ENCODE peak calls at places on chromosomes 11 and 22, in six cellular contexts. One of them, this sample, is unnamed.
A peak's percentile ranks its signal among the peaks of the same experiment; 100 is the strongest.

GRCh38 chr11:133530501-133530835 is 1.8 kb downstream of the OPCML start:
- DNase-seq in IMR-90: no peak
- DNase-seq in heart left ventricle: no peak
- DNase-seq in adrenal gland: no peak
- DNase-seq in uterus: no peak
- DNase-seq in suprapubic skin: no peak
- DNase-seq in this sample: no peak

GRCh38 chr11:130644187-130644586 is 195.7 kb downstream of the ADAMTS15 start:
- DNase-seq in IMR-90: no peak
- DNase-seq in heart left ventricle: no peak
- DNase-seq in adrenal gland: no peak
- DNase-seq in uterus: no peak
- DNase-seq in suprapubic skin: no peak
- DNase-seq in this sample: no peak

GRCh38 chr11:70522613-70523311 is 124.4 kb downstream of the CTTN start:
- DNase-seq in IMR-90: no peak
- DNase-seq in heart left ventricle: peak; percentile 34
- DNase-seq in adrenal gland: no peak
- DNase-seq in uterus: no peak
- DNase-seq in suprapubic skin: no peak
- DNase-seq in this sample: no peak

GRCh38 chr11:70805243-70805642 is 406.9 kb downstream of the CTTN start:
- DNase-seq in IMR-90: no peak
- DNase-seq in heart left ventricle: peak; percentile 32
- DNase-seq in adrenal gland: no peak
- DNase-seq in uterus: no peak
- DNase-seq in suprapubic skin: no peak
- DNase-seq in this sample: no peak

GRCh38 chr22:24420977-24421343 is 6.4 kb upstream of the ADORA2A start:
- DNase-seq in IMR-90: no peak
- DNase-seq in heart left ventricle: no peak
- DNase-seq in adrenal gland: no peak
- DNase-seq in uterus: no peak
- DNase-seq in suprapubic skin: no peak
- DNase-seq in this sample: no peak

GRCh38 chr11:10405858-10406592 is 49.0 kb upstream of the AMPD3 start:
- DNase-seq in IMR-90: peak; percentile 92
- DNase-seq in heart left ventricle: no peak
- DNase-seq in adrenal gland: peak; percentile 76
- DNase-seq in uterus: peak; percentile 84
- DNase-seq in suprapubic skin: no peak
- DNase-seq in this sample: peak; percentile 65

GRCh38 chr11:57414612-57415212 is 12.2 kb downstream of the SLC43A3 start:
- DNase-seq in IMR-90: no peak
- DNase-seq in heart left ventricle: no peak
- DNase-seq in adrenal gland: no peak
- DNase-seq in uterus: no peak
- DNase-seq in suprapubic skin: no peak
- DNase-seq in this sample: no peak

GRCh38 chr11:14386895-14387480 is 28.0 kb upstream of the RRAS2 start:
- DNase-seq in IMR-90: peak; percentile 89
- DNase-seq in heart left ventricle: no peak
- DNase-seq in adrenal gland: peak; percentile 29
- DNase-seq in uterus: no peak
- DNase-seq in suprapubic skin: no peak
- DNase-seq in this sample: no peak

GRCh38 chr11:116930177-116930576 is 92.8 kb upstream of the APOA1 start:
- DNase-seq in IMR-90: peak; percentile 40
- DNase-seq in heart left ventricle: no peak
- DNase-seq in adrenal gland: no peak
- DNase-seq in uterus: no peak
- DNase-seq in suprapubic skin: no peak
- DNase-seq in this sample: no peak

GRCh38 chr22:47841166-47841565 is 1078.7 kb downstream of the TBC1D22A start:
- DNase-seq in IMR-90: no peak
- DNase-seq in heart left ventricle: no peak
- DNase-seq in adrenal gland: no peak
- DNase-seq in uterus: no peak
- DNase-seq in suprapubic skin: no peak
- DNase-seq in this sample: no peak

GRCh38 chr22:47836957-47837356 is 1074.5 kb downstream of the TBC1D22A start:
- DNase-seq in IMR-90: no peak
- DNase-seq in heart left ventricle: no peak
- DNase-seq in adrenal gland: no peak
- DNase-seq in uterus: no peak
- DNase-seq in suprapubic skin: no peak
- DNase-seq in this sample: no peak

GRCh38 chr22:47835726-47836125 is 1073.3 kb downstream of the TBC1D22A start:
- DNase-seq in IMR-90: peak; percentile 6
- DNase-seq in heart left ventricle: no peak
- DNase-seq in adrenal gland: no peak
- DNase-seq in uterus: no peak
- DNase-seq in suprapubic skin: no peak
- DNase-seq in this sample: no peak

GRCh38 chr22:47839586-47840245 is 1077.3 kb downstream of the TBC1D22A start:
- DNase-seq in IMR-90: no peak
- DNase-seq in heart left ventricle: no peak
- DNase-seq in adrenal gland: no peak
- DNase-seq in uterus: no peak
- DNase-seq in suprapubic skin: no peak
- DNase-seq in this sample: no peak

DNA sequence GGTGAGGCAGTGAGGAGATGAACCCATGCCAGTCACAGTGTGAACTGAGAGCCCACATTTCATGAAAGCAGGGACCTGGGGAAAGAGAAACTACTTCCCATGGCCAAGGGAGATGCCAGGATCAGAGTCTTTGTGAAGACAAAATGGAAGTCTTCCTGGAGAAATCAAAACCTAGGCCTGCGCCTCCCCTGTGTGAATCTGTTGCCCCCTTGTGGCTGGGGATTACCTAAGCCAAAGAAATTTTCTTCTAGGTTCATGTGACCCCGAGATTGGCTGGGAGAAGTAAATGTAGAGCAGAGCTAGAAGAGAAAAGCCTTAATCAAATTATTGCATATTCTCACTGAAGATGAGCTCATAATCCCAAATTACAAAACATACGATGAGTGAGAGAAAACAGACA is 1075.3 kb downstream of the TBC1D22A start:
- DNase-seq in IMR-90: no peak
- DNase-seq in heart left ventricle: no peak
- DNase-seq in adrenal gland: no peak
- DNase-seq in uterus: no peak
- DNase-seq in suprapubic skin: no peak
- DNase-seq in this sample: no peak
- TF ChIP-seq POLR2A in IMR-90: no peak
- TF ChIP-seq POLR2A in heart left ventricle: no peak
- TF ChIP-seq POLR2A in adrenal gland: no peak
- TF ChIP-seq POLR2A in uterus: no peak
- TF ChIP-seq POLR2A in suprapubic skin: no peak
- TF ChIP-seq POLR2A in this sample: no peak

GRCh38 chr11:69383372-69383771 is 89.4 kb downstream of the MYEOV start:
- DNase-seq in IMR-90: no peak
- DNase-seq in heart left ventricle: no peak
- DNase-seq in adrenal gland: peak; percentile 5
- DNase-seq in uterus: no peak
- DNase-seq in suprapubic skin: peak; percentile 49
- DNase-seq in this sample: no peak
- H3K4me3 ChIP-seq in IMR-90: no peak overlapping the region
- H3K4me3 ChIP-seq in heart left ventricle: no peak overlapping the region
- H3K4me3 ChIP-seq in adrenal gland: no peak overlapping the region
- H3K4me3 ChIP-seq in uterus: no peak overlapping the region
- H3K4me3 ChIP-seq in suprapubic skin: no peak overlapping the region
- H3K4me3 ChIP-seq in this sample: no peak overlapping the region

GRCh38 chr11:47887910-47888569 is 39.9 kb upstream of the NUP160 start:
- DNase-seq in IMR-90: no peak
- DNase-seq in heart left ventricle: no peak
- DNase-seq in adrenal gland: no peak
- DNase-seq in uterus: no peak
- DNase-seq in suprapubic skin: no peak
- DNase-seq in this sample: no peak
- TF ChIP-seq CTCF in IMR-90: no peak
- TF ChIP-seq CTCF in heart left ventricle: no peak
- TF ChIP-seq CTCF in adrenal gland: no peak
- TF ChIP-seq CTCF in uterus: no peak
- TF ChIP-seq CTCF in suprapubic skin: no peak
- TF ChIP-seq CTCF in this sample: no peak

GRCh38 chr11:115503886-115504278 is 333 bp downstream of the CADM1 start:
- DNase-seq in IMR-90: no peak
- DNase-seq in heart left ventricle: no peak
- DNase-seq in adrenal gland: no peak
- DNase-seq in uterus: no peak
- DNase-seq in suprapubic skin: no peak
- DNase-seq in this sample: no peak

GRCh38 chr11:115505165-115505564 is 950 bp upstream of the CADM1 start:
- DNase-seq in IMR-90: no peak
- DNase-seq in heart left ventricle: no peak
- DNase-seq in adrenal gland: peak; percentile 25
- DNase-seq in uterus: peak; percentile 17
- DNase-seq in suprapubic skin: no peak
- DNase-seq in this sample: peak; percentile 22

GRCh38 chr11:115503083-115503885 is 931 bp downstream of the CADM1 start:
- DNase-seq in IMR-90: peak; percentile 71
- DNase-seq in heart left ventricle: peak; percentile 86
- DNase-seq in adrenal gland: peak; percentile 72
- DNase-seq in uterus: peak; percentile 47
- DNase-seq in suprapubic skin: peak; percentile 79
- DNase-seq in this sample: peak; percentile 77

GRCh38 chr11:115502636-115503082 is 1.6 kb downstream of the CADM1 start:
- DNase-seq in IMR-90: no peak
- DNase-seq in heart left ventricle: peak; percentile 39
- DNase-seq in adrenal gland: peak; percentile 25
- DNase-seq in uterus: peak; percentile 14
- DNase-seq in suprapubic skin: no peak
- DNase-seq in this sample: no peak

GRCh38 chr11:115504279-115505158 is at the start of gene CADM1:
- DNase-seq in IMR-90: peak; percentile 95
- DNase-seq in heart left ventricle: peak; percentile 94
- DNase-seq in adrenal gland: peak; percentile 98
- DNase-seq in uterus: peak; percentile 95
- DNase-seq in suprapubic skin: peak; percentile 94
- DNase-seq in this sample: peak; percentile 98
- TF ChIP-seq POLR2A in IMR-90: peak; percentile 97
- TF ChIP-seq POLR2A in heart left ventricle: peak; percentile 80
- TF ChIP-seq POLR2A in adrenal gland: peak; percentile 92
- TF ChIP-seq POLR2A in uterus: peak; percentile 81
- TF ChIP-seq POLR2A in suprapubic skin: no peak
- TF ChIP-seq POLR2A in this sample: peak; percentile 94

This sample was measured in prostate gland.